ENCODE peak calls at places on chromosomes 16 and 17, in seven cellular contexts. T is transverse colon, I is cardiac fibroblast, L is adrenal gland, K is AG10803, V is tibial nerve, R is left ventricle myocardium inferior. H is an unnamed sample.

GRCh38 chr16:10314811-10315210 is 71.0 kb upstream of the ATF7IP2 start:
- DNase-seq in T (no peak), I (peak; percentile 38), L (no peak), K (peak; percentile 5), V (no peak), R (no peak), H (peak; percentile 28)

GRCh38 chr16:84190731-84191388 is at the start of gene ADAD2:
- DNase-seq in T (no peak), I (no peak), L (no peak), K (no peak), V (no peak), R (no peak), H (no peak)

GRCh38 chr16:58102665-58103427 is 26.3 kb downstream of the CFAP20 start:
- DNase-seq in T (no peak), I (no peak), L (no peak), K (no peak), V (no peak), R (peak; percentile 50), H (no peak)

GRCh38 chr16:85724126-85724879 is 26.6 kb downstream of the C16orf74 start:
- DNase-seq in T (no peak), I (no peak), L (no peak), K (no peak), V (no peak), R (no peak), H (no peak)

GRCh38 chr17:7775058-7775457 is 57.5 kb downstream of the DNAH2 start:
- DNase-seq in T (no peak), I (no peak), L (no peak), K (no peak), V (no peak), R (no peak), H (no peak)

GRCh38 chr16:78563905-78564304 is 464.5 kb downstream of the WWOX start:
- DNase-seq in T (no peak), I (no peak), L (no peak), K (no peak), V (no peak), R (no peak), H (no peak)

GRCh38 chr17:2302740-2303277 is 776 bp downstream of the SMG6 start:
- DNase-seq in T (no peak), I (no peak), L (no peak), K (no peak), V (no peak), R (no peak), H (no peak)

GRCh38 chr16:70675851-70676513 is 9.9 kb downstream of the MTSS2 start:
- DNase-seq in T (no peak), I (no peak), L (peak; percentile 35), K (no peak), V (no peak), R (peak; percentile 40), H (no peak)

GRCh38 chr16:66130296-66130910 is 236.1 kb upstream of the CDH5 start:
- DNase-seq in T (no peak), I (peak; percentile 92), L (no peak), K (peak; percentile 91), V (no peak), R (no peak), H (peak; percentile 81)

GRCh38 chr17:27861979-27862378 is 31.2 kb downstream of the LYRM9 start:
- DNase-seq in T (peak; percentile 51), I (no peak), L (peak; percentile 65), K (no peak), V (no peak), R (no peak), H (no peak)

GRCh38 chr16:84618428-84619102 is 687 bp upstream of the COTL1 start:
- DNase-seq in T (no peak), I (peak; percentile 94), L (peak; percentile 41), K (peak; percentile 94), V (no peak), R (no peak), H (peak; percentile 92)

GRCh38 chr16:64864232-64864803 is 257.5 kb downstream of the CDH11 start:
- DNase-seq in T (no peak), I (peak; percentile 64), L (no peak), K (peak; percentile 90), V (no peak), R (no peak), H (peak; percentile 80)

GRCh38 chr17:82677353-82677925 is 21.1 kb downstream of the RAB40B start:
- DNase-seq in T (no peak), I (no peak), L (no peak), K (no peak), V (no peak), R (no peak), H (no peak)

GRCh38 chr16:82699711-82700495 is 73.1 kb downstream of the CDH13 start:
- DNase-seq in T (no peak), I (peak; percentile 93), L (no peak), K (peak; percentile 92), V (no peak), R (no peak), H (peak; percentile 93)

GRCh38 chr16:88770459-88771293 is 14.3 kb downstream of the PIEZO1 start:
- DNase-seq in T (peak; percentile 75), I (peak; percentile 66), L (peak; percentile 65), K (no peak), V (no peak), R (peak; percentile 61), H (peak; percentile 56)

GRCh38 chr17:80419255-80419654 is 4.3 kb downstream of the ENDOV start:
- DNase-seq in T (no peak), I (no peak), L (no peak), K (no peak), V (no peak), R (no peak), H (no peak)

GRCh38 chr16:68236804-68237242 is 896 bp upstream of the ESRP2 start:
- DNase-seq in T (peak; percentile 38), I (no peak), L (no peak), K (no peak), V (no peak), R (no peak), H (no peak)

GRCh38 chr16:57999971-58000705 is at the start of gene ZNF319:
- DNase-seq in T (no peak), I (no peak), L (no peak), K (peak; percentile 24), V (no peak), R (no peak), H (no peak)

GRCh38 chr17:40417258-40417608 is 463 bp downstream of the TOP2A start:
- DNase-seq in T (no peak), I (no peak), L (no peak), K (no peak), V (no peak), R (no peak), H (no peak)

GRCh38 chr16:84925092-84925772 is 86.1 kb downstream of the ZDHHC7 start:
- DNase-seq in T (peak; percentile 64), I (peak; percentile 33), L (peak; percentile 56), K (peak; percentile 15), V (no peak), R (peak; percentile 67), H (no peak)

GRCh38 chr17:28773736-28774135 is 29.9 kb downstream of the TRAF4 start:
- DNase-seq in T (no peak), I (no peak), L (no peak), K (no peak), V (no peak), R (no peak), H (no peak)

GRCh38 chr16:31488630-31489564 is 6.0 kb downstream of the SLC5A2 start:
- DNase-seq in T (no peak), I (peak; percentile 25), L (no peak), K (no peak), V (no peak), R (no peak), H (no peak)

GRCh38 chr17:34601431-34601830 is 22.0 kb downstream of the TMEM132E start:
- DNase-seq in T (no peak), I (no peak), L (no peak), K (no peak), V (no peak), R (no peak), H (no peak)

GRCh38 chr17:19958023-19958422 is 19.6 kb downstream of the AKAP10 start:
- DNase-seq in T (no peak), I (peak; percentile 82), L (peak; percentile 23), K (peak; percentile 93), V (no peak), R (no peak), H (peak; percentile 84)

GRCh38 chr16:11341371-11341770 is 3.9 kb upstream of the RMI2 start:
- DNase-seq in T (no peak), I (no peak), L (no peak), K (no peak), V (no peak), R (no peak), H (no peak)

GRCh38 chr17:4479340-4479981 is 19.2 kb upstream of the SPNS2 start:
- DNase-seq in T (peak; percentile 79), I (no peak), L (no peak), K (no peak), V (no peak), R (no peak), H (no peak)

DNA sequence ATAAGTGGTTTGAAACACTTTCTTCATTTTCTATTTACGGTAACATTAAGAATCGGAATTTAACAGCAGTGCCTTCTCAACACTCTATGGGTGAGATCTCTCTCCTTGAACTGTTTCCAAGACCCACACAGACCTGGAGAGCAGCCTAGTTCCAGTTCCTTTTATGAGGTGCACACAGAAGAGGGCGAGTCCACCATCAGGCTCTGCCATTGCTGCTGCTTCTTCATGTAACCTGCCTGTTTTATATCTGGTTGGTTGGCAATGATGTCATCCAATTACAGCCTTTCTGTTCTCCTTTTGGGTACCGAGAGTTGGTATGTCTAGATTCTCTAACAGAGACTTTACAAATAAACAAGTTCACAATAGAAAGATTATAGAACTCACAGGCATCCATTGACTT is 225.7 kb downstream of the UTP18 start:
- DNase-seq in T (no peak), I (no peak), L (no peak), K (no peak), V (no peak), R (no peak), H (no peak)
- TF ChIP-seq CTCF in T (no peak), I (no peak), L (no peak), K (no peak), V (no peak), R (no peak), H (no peak)

GRCh38 chr16:74695450-74696422 is 4.9 kb downstream of the MLKL start:
- DNase-seq in T (peak; percentile 81), I (peak; percentile 95), L (peak; percentile 86), K (peak; percentile 93), V (peak; percentile 53), R (peak; percentile 70), H (peak; percentile 96)
- H3K4me3 ChIP-seq in T (peak overlapping the region; percentile 20), I (peak overlapping the region; percentile 43), L (peak overlapping the region; percentile 37), K (peak overlapping the region; percentile 59), V (peak overlapping the region; percentile 46), R (peak overlapping the region; percentile 61), H (peak overlapping the region; percentile 57)

GRCh38 chr17:54967621-54968258 is 714 bp downstream of the COX11 start:
- DNase-seq in T (peak; percentile 40), I (peak; percentile 26), L (no peak), K (peak; percentile 26), V (no peak), R (no peak), H (no peak)
- TF ChIP-seq CTCF in T (no peak), I (no peak), L (no peak), K (no peak), V (no peak), R (no peak), H (peak; percentile 48)

DNA sequence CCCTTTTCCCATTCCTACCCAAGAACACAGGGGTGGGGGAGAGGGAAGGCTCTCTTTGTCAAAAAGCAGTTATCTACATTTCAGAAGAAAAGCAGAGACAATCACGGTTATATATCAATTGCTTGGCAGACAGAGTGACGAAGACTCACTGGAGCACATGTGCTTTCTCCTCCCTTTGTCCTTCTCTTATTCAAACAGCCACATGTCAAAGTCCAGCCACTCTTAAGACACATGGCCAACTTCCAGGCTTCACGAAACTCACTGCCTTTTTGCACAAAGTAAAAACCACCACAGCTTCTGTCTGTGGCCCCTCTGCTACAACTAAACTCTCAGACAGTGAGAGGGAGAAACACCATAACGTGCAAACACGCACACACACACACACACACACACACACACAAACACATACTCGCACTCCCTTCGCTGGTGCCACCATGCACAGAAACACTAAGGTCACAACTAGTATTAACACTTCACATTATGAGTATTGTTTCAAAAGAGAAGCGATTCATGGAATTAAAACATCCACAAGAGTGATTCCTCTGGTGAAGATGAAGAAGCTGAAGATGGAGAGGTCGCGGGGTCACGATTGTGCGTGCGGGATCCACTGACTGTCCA is 7.0 kb upstream of the GHDC start:
- DNase-seq in T (no peak), I (peak; percentile 24), L (peak; percentile 68), K (no peak), V (no peak), R (no peak), H (peak; percentile 29)
- H3K4me3 ChIP-seq in T (no peak overlapping the region), I (no peak overlapping the region), L (no peak overlapping the region), K (no peak overlapping the region), V (no peak overlapping the region), R (no peak overlapping the region), H (no peak overlapping the region)

H was measured in fibroblast of pulmonary artery.